ENCODE peak calls at places on chromosome 16, in five cellular contexts. N, O, A, L and D are unnamed samples.

GRCh38 chr16:88540346-88540977 is 29.7 kb upstream of the ZC3H18 start:
- DNase-seq in L (no peak), O (no peak), N (no peak), A (no peak), D (peak; percentile 43)

GRCh38 chr16:23564964-23565363 is 7.4 kb downstream of the UBFD1 start:
- DNase-seq in O (no peak), L (no peak), A (no peak), N (no peak), D (no peak)

GRCh38 chr16:22370038-22370541 is 4.3 kb downstream of the CDR2 start:
- DNase-seq in N (no peak), L (no peak), O (no peak), A (no peak), D (no peak)

GRCh38 chr16:17343028-17343427 is 127.7 kb downstream of the XYLT1 start:
- DNase-seq in L (no peak), O (no peak), A (peak; percentile 65), N (no peak), D (no peak)

GRCh38 chr16:10809706-10810105 is 8.9 kb downstream of the TVP23A start:
- DNase-seq in L (no peak), N (no peak), O (no peak), A (no peak), D (no peak)

GRCh38 chr16:69566437-69567030 is 768 bp downstream of the NFAT5 start:
- DNase-seq in A (no peak), L (peak; percentile 4), N (no peak), O (peak; percentile 81), D (peak; percentile 42)

GRCh38 chr16:49725651-49726050 is 130.3 kb downstream of the ZNF423 start:
- DNase-seq in N (no peak), L (no peak), A (no peak), O (no peak), D (no peak)

GRCh38 chr16:67516296-67517177 is 12.1 kb upstream of the RIPOR1 start:
- DNase-seq in O (no peak), L (no peak), N (no peak), A (no peak), D (peak; percentile 80)

GRCh38 chr16:12906271-12906670 is 4.9 kb downstream of the SHISA9 start:
- DNase-seq in A (no peak), O (no peak), L (no peak), N (no peak), D (no peak)